ENCODE peak calls at places on chromosome 10, in nine cellular contexts. One of them, this sample, is unnamed.

GRCh38 chr10:58894929-58895328 is 281.5 kb upstream of the PHYHIPL start:
- DNase-seq in substantia nigra: no peak
- DNase-seq in adrenal gland: no peak
- DNase-seq in A673: no peak
- DNase-seq in keratinocyte: no peak
- DNase-seq in left ventricle myocardium inferior: no peak
- DNase-seq in RWPE2: no peak
- DNase-seq in upper lobe of right lung: no peak
- DNase-seq in lower lobe of right lung: no peak
- DNase-seq in this sample: no peak

GRCh38 chr10:51422311-51423120 is 276.9 kb downstream of the CSTF2T start:
- DNase-seq in substantia nigra: no peak
- DNase-seq in adrenal gland: peak; percentile 77
- DNase-seq in A673: peak; percentile 61
- DNase-seq in keratinocyte: no peak
- DNase-seq in left ventricle myocardium inferior: peak; percentile 31
- DNase-seq in RWPE2: no peak
- DNase-seq in upper lobe of right lung: no peak
- DNase-seq in lower lobe of right lung: peak; percentile 47
- DNase-seq in this sample: peak; percentile 59

GRCh38 chr10:99527526-99528255 is 5.1 kb upstream of the NKX2-3 start:
- DNase-seq in substantia nigra: no peak
- DNase-seq in adrenal gland: no peak
- DNase-seq in A673: no peak
- DNase-seq in keratinocyte: no peak
- DNase-seq in left ventricle myocardium inferior: no peak
- DNase-seq in RWPE2: no peak
- DNase-seq in upper lobe of right lung: no peak
- DNase-seq in lower lobe of right lung: no peak
- DNase-seq in this sample: no peak

GRCh38 chr10:53597835-53598251 is 825.3 kb upstream of the MBL2 start:
- DNase-seq in substantia nigra: no peak
- DNase-seq in adrenal gland: no peak
- DNase-seq in A673: no peak
- DNase-seq in keratinocyte: no peak
- DNase-seq in left ventricle myocardium inferior: no peak
- DNase-seq in RWPE2: no peak
- DNase-seq in upper lobe of right lung: no peak
- DNase-seq in lower lobe of right lung: no peak
- DNase-seq in this sample: no peak

GRCh38 chr10:80488539-80489066 is 34.5 kb downstream of the TSPAN14 start:
- DNase-seq in substantia nigra: no peak
- DNase-seq in adrenal gland: no peak
- DNase-seq in A673: no peak
- DNase-seq in keratinocyte: no peak
- DNase-seq in left ventricle myocardium inferior: no peak
- DNase-seq in RWPE2: no peak
- DNase-seq in upper lobe of right lung: peak; percentile 36
- DNase-seq in lower lobe of right lung: no peak
- DNase-seq in this sample: no peak

GRCh38 chr10:103685880-103686669 is 169.3 kb downstream of the SH3PXD2A start:
- DNase-seq in substantia nigra: peak; percentile 80
- DNase-seq in adrenal gland: peak; percentile 78
- DNase-seq in A673: peak; percentile 80
- DNase-seq in keratinocyte: no peak
- DNase-seq in left ventricle myocardium inferior: peak; percentile 73
- DNase-seq in RWPE2: no peak
- DNase-seq in upper lobe of right lung: peak; percentile 86
- DNase-seq in lower lobe of right lung: peak; percentile 81
- DNase-seq in this sample: peak; percentile 88

GRCh38 chr10:97771055-97771811 is 566 bp downstream of the SFRP5 start:
- DNase-seq in substantia nigra: no peak
- DNase-seq in adrenal gland: no peak
- DNase-seq in A673: peak; percentile 37
- DNase-seq in keratinocyte: no peak
- DNase-seq in left ventricle myocardium inferior: no peak
- DNase-seq in RWPE2: no peak
- DNase-seq in upper lobe of right lung: no peak
- DNase-seq in lower lobe of right lung: no peak
- DNase-seq in this sample: peak; percentile 23

GRCh38 chr10:94687625-94688248 is 4.2 kb downstream of the CYP2C18 start:
- DNase-seq in substantia nigra: no peak
- DNase-seq in adrenal gland: no peak
- DNase-seq in A673: no peak
- DNase-seq in keratinocyte: no peak
- DNase-seq in left ventricle myocardium inferior: no peak
- DNase-seq in RWPE2: no peak
- DNase-seq in upper lobe of right lung: no peak
- DNase-seq in lower lobe of right lung: no peak
- DNase-seq in this sample: no peak

GRCh38 chr10:2874963-2875362 is 192.4 kb upstream of the PFKP start:
- DNase-seq in substantia nigra: no peak
- DNase-seq in adrenal gland: no peak
- DNase-seq in A673: no peak
- DNase-seq in keratinocyte: no peak
- DNase-seq in left ventricle myocardium inferior: no peak
- DNase-seq in RWPE2: no peak
- DNase-seq in upper lobe of right lung: no peak
- DNase-seq in lower lobe of right lung: no peak
- DNase-seq in this sample: no peak

GRCh38 chr10:69446650-69447151 is 4.6 kb upstream of the TSPAN15 start:
- DNase-seq in substantia nigra: no peak
- DNase-seq in adrenal gland: no peak
- DNase-seq in A673: no peak
- DNase-seq in keratinocyte: no peak
- DNase-seq in left ventricle myocardium inferior: no peak
- DNase-seq in RWPE2: no peak
- DNase-seq in upper lobe of right lung: no peak
- DNase-seq in lower lobe of right lung: no peak
- DNase-seq in this sample: no peak

GRCh38 chr10:11511325-11511724 is 100.1 kb downstream of the USP6NL start:
- DNase-seq in substantia nigra: no peak
- DNase-seq in adrenal gland: no peak
- DNase-seq in A673: peak; percentile 89
- DNase-seq in keratinocyte: no peak
- DNase-seq in left ventricle myocardium inferior: no peak
- DNase-seq in RWPE2: no peak
- DNase-seq in upper lobe of right lung: no peak
- DNase-seq in lower lobe of right lung: no peak
- DNase-seq in this sample: no peak

GRCh38 chr10:93468532-93469213 is 13.5 kb downstream of the MYOF start:
- DNase-seq in substantia nigra: no peak
- DNase-seq in adrenal gland: peak; percentile 73
- DNase-seq in A673: peak; percentile 69
- DNase-seq in keratinocyte: no peak
- DNase-seq in left ventricle myocardium inferior: no peak
- DNase-seq in RWPE2: peak; percentile 75
- DNase-seq in upper lobe of right lung: no peak
- DNase-seq in lower lobe of right lung: no peak
- DNase-seq in this sample: no peak

GRCh38 chr10:102421645-102422585 is 1.3 kb downstream of the FBXL15 start:
- DNase-seq in substantia nigra: no peak
- DNase-seq in adrenal gland: peak; percentile 75
- DNase-seq in A673: no peak
- DNase-seq in keratinocyte: no peak
- DNase-seq in left ventricle myocardium inferior: no peak
- DNase-seq in RWPE2: no peak
- DNase-seq in upper lobe of right lung: peak; percentile 88
- DNase-seq in lower lobe of right lung: peak; percentile 76
- DNase-seq in this sample: peak; percentile 48

DNA sequence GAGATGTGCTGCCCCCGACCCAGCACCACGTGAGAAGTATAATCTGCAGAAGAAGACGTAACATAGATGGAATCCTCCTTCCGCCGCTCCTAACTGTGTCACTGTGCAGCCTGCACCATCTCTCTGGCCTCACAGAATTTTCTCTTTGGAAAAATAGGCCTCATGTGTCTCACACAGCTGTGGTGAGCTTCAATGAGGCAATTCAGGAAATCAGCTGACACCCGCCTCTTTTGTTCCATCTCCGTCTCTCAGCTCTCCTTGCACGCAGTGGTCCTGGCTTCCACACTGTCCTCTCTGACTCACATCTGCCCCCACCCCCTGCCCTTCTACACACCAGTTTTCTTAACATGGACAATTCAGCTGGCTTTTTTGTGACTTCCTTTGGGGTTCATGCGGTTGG is 7.2 kb downstream of the C10orf90 start:
- DNase-seq in substantia nigra: peak; percentile 87
- DNase-seq in adrenal gland: no peak
- DNase-seq in A673: peak; percentile 68
- DNase-seq in keratinocyte: no peak
- DNase-seq in left ventricle myocardium inferior: peak; percentile 54
- DNase-seq in RWPE2: no peak
- DNase-seq in upper lobe of right lung: no peak
- DNase-seq in lower lobe of right lung: no peak
- DNase-seq in this sample: no peak
- H3K27ac ChIP-seq in substantia nigra: peak overlapping the region; percentile 98
- H3K27ac ChIP-seq in adrenal gland: no peak overlapping the region
- H3K27ac ChIP-seq in A673: no peak overlapping the region
- H3K27ac ChIP-seq in keratinocyte: no peak overlapping the region
- H3K27ac ChIP-seq in left ventricle myocardium inferior: peak overlapping the region; percentile 73
- H3K27ac ChIP-seq in RWPE2: peak overlapping the region; percentile 55
- H3K27ac ChIP-seq in upper lobe of right lung: no peak overlapping the region
- H3K27ac ChIP-seq in lower lobe of right lung: no peak overlapping the region
- H3K27ac ChIP-seq in this sample: no peak overlapping the region

GRCh38 chr10:62154231-62154630 is 114.4 kb downstream of the RTKN2 start:
- DNase-seq in substantia nigra: no peak
- DNase-seq in adrenal gland: no peak
- DNase-seq in A673: no peak
- DNase-seq in keratinocyte: no peak
- DNase-seq in left ventricle myocardium inferior: no peak
- DNase-seq in RWPE2: no peak
- DNase-seq in upper lobe of right lung: no peak
- DNase-seq in lower lobe of right lung: no peak
- DNase-seq in this sample: no peak
- H3K27ac ChIP-seq in substantia nigra: no peak overlapping the region
- H3K27ac ChIP-seq in adrenal gland: no peak overlapping the region
- H3K27ac ChIP-seq in A673: no peak overlapping the region
- H3K27ac ChIP-seq in keratinocyte: no peak overlapping the region
- H3K27ac ChIP-seq in left ventricle myocardium inferior: no peak overlapping the region
- H3K27ac ChIP-seq in RWPE2: no peak overlapping the region
- H3K27ac ChIP-seq in upper lobe of right lung: no peak overlapping the region
- H3K27ac ChIP-seq in lower lobe of right lung: no peak overlapping the region
- H3K27ac ChIP-seq in this sample: no peak overlapping the region

DNA sequence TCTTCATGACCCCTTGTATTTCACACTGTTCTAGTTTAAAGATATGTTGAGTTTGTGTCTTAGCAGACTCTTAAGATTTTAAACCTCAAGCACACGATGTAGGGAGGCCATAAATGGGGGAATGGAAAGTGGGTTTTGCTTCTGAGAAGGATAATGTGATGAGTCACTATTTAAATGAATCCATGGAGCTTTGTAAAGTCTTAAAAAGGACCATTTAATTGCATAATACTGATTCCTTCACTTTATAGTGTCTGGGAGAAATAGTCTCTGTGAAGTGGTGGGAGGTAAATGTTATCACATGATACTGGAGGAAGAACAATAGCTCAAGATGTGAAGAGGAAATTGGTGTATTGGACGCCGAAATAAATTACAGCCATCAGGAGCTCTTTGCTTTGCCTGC is 84.1 kb upstream of the MYO3A start:
- DNase-seq in substantia nigra: no peak
- DNase-seq in adrenal gland: no peak
- DNase-seq in A673: peak; percentile 89
- DNase-seq in keratinocyte: no peak
- DNase-seq in left ventricle myocardium inferior: no peak
- DNase-seq in RWPE2: no peak
- DNase-seq in upper lobe of right lung: no peak
- DNase-seq in lower lobe of right lung: no peak
- DNase-seq in this sample: no peak
- H3K27ac ChIP-seq in substantia nigra: no peak overlapping the region
- H3K27ac ChIP-seq in adrenal gland: no peak overlapping the region
- H3K27ac ChIP-seq in A673: peak overlapping the region; percentile 26
- H3K27ac ChIP-seq in keratinocyte: no peak overlapping the region
- H3K27ac ChIP-seq in left ventricle myocardium inferior: no peak overlapping the region
- H3K27ac ChIP-seq in RWPE2: no peak overlapping the region
- H3K27ac ChIP-seq in upper lobe of right lung: no peak overlapping the region
- H3K27ac ChIP-seq in lower lobe of right lung: no peak overlapping the region
- H3K27ac ChIP-seq in this sample: no peak overlapping the region

GRCh38 chr10:114405011-114405350 is 679 bp upstream of the AFAP1L2 start:
- DNase-seq in substantia nigra: no peak
- DNase-seq in adrenal gland: no peak
- DNase-seq in A673: no peak
- DNase-seq in keratinocyte: no peak
- DNase-seq in left ventricle myocardium inferior: no peak
- DNase-seq in RWPE2: no peak
- DNase-seq in upper lobe of right lung: no peak
- DNase-seq in lower lobe of right lung: no peak
- DNase-seq in this sample: no peak

GRCh38 chr10:114406455-114406854 is 2.2 kb upstream of the AFAP1L2 start:
- DNase-seq in substantia nigra: no peak
- DNase-seq in adrenal gland: no peak
- DNase-seq in A673: no peak
- DNase-seq in keratinocyte: no peak
- DNase-seq in left ventricle myocardium inferior: no peak
- DNase-seq in RWPE2: no peak
- DNase-seq in upper lobe of right lung: no peak
- DNase-seq in lower lobe of right lung: no peak
- DNase-seq in this sample: no peak

GRCh38 chr10:114403545-114404161 is 649 bp downstream of the AFAP1L2 start:
- DNase-seq in substantia nigra: no peak
- DNase-seq in adrenal gland: no peak
- DNase-seq in A673: no peak
- DNase-seq in keratinocyte: no peak
- DNase-seq in left ventricle myocardium inferior: peak; percentile 37
- DNase-seq in RWPE2: no peak
- DNase-seq in upper lobe of right lung: no peak
- DNase-seq in lower lobe of right lung: no peak
- DNase-seq in this sample: no peak

GRCh38 chr10:114402871-114403544 is 1.3 kb downstream of the AFAP1L2 start:
- DNase-seq in substantia nigra: no peak
- DNase-seq in adrenal gland: no peak
- DNase-seq in A673: no peak
- DNase-seq in keratinocyte: no peak
- DNase-seq in left ventricle myocardium inferior: no peak
- DNase-seq in RWPE2: no peak
- DNase-seq in upper lobe of right lung: no peak
- DNase-seq in lower lobe of right lung: no peak
- DNase-seq in this sample: no peak

DNA sequence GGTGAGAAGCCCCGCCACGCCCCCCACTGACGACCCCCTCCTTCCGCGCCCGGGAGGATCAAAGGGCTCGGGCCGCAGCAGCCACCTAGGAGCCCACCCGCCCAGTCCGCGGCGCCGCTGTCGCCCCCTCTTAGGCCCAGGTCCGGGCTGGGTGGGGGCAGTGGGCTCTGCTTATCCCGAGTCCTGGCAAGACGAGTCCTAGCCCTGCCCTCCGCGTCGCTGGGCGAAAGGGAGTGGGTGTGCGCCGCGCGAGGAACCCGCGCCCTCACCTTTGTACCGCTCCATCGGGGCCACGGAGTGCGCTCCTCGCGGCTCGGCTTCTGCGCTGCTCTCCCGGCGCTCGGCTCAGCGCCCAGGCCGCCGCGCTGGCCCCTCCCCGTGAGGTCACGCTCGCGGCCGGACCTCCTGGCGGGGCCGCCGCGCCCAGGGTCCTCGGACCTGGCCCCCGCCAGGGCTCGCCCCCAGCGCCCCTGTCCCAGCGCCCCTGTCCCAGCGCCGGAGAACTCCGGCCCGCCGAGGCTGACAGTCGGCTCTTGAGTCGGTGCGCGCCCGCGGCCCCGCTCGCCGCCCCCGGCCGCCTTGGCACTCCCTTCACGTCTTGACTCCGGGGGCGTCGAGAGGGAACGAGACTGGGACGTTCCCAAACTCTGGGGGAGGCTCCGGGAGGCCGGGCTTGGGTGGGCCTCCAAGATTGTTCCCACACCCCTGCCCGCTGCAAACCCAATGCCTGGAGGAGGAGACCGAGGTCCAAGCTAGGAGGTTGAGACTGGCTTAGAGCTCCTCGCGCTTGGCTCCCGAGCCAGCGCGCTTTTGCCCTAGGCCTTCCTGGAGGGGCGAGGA is at the start of gene AFAP1L2:
- DNase-seq in substantia nigra: no peak
- DNase-seq in adrenal gland: no peak
- DNase-seq in A673: no peak
- DNase-seq in keratinocyte: no peak
- DNase-seq in left ventricle myocardium inferior: peak; percentile 50
- DNase-seq in RWPE2: no peak
- DNase-seq in upper lobe of right lung: no peak
- DNase-seq in lower lobe of right lung: no peak
- DNase-seq in this sample: no peak
- H3K27ac ChIP-seq in substantia nigra: peak within 1 kb of the TSS; percentile 31
- H3K27ac ChIP-seq in adrenal gland: no peak within 1 kb of the TSS
- H3K27ac ChIP-seq in A673: no peak within 1 kb of the TSS
- H3K27ac ChIP-seq in keratinocyte: peak within 1 kb of the TSS; percentile 83
- H3K27ac ChIP-seq in left ventricle myocardium inferior: peak within 1 kb of the TSS; percentile 58
- H3K27ac ChIP-seq in RWPE2: peak within 1 kb of the TSS; percentile 40
- H3K27ac ChIP-seq in upper lobe of right lung: no peak within 1 kb of the TSS
- H3K27ac ChIP-seq in lower lobe of right lung: peak within 1 kb of the TSS; percentile 31
- H3K27ac ChIP-seq in this sample: peak within 1 kb of the TSS; percentile 45

This sample was measured in testis.